ENCODE peak calls at places on chromosomes 12 and 14, in six cellular contexts. One of them, this sample, is unnamed.

GRCh38 chr12:75489613-75490210 is 9.2 kb downstream of the GLIPR1 start:
- DNase-seq in NCI-H1930: no peak
- DNase-seq in HEK293T: no peak
- DNase-seq in Right ventricle myocardium inferior: no peak
- DNase-seq in WERI-Rb-1: no peak
- DNase-seq in GDM1: no peak
- DNase-seq in this sample: no peak

GRCh38 chr12:68119250-68119649 is 40.3 kb downstream of the IFNG start:
- DNase-seq in Right ventricle myocardium inferior: no peak
- DNase-seq in GDM1: no peak
- DNase-seq in WERI-Rb-1: no peak
- DNase-seq in HEK293T: no peak
- DNase-seq in NCI-H1930: no peak
- DNase-seq in this sample: no peak

GRCh38 chr14:71290960-71291466 is 383.8 kb downstream of the PCNX1 start:
- DNase-seq in HEK293T: no peak
- DNase-seq in NCI-H1930: no peak
- DNase-seq in WERI-Rb-1: no peak
- DNase-seq in Right ventricle myocardium inferior: no peak
- DNase-seq in GDM1: peak; percentile 24
- DNase-seq in this sample: no peak

GRCh38 chr14:103561381-103562134 is 899 bp downstream of the BAG5 start:
- DNase-seq in GDM1: peak; percentile 27
- DNase-seq in NCI-H1930: no peak
- DNase-seq in Right ventricle myocardium inferior: no peak
- DNase-seq in HEK293T: peak; percentile 62
- DNase-seq in WERI-Rb-1: no peak
- DNase-seq in this sample: peak; percentile 80

GRCh38 chr14:44699391-44699790 is 192.3 kb upstream of the FSCB start:
- DNase-seq in NCI-H1930: no peak
- DNase-seq in WERI-Rb-1: no peak
- DNase-seq in Right ventricle myocardium inferior: no peak
- DNase-seq in GDM1: no peak
- DNase-seq in HEK293T: no peak
- DNase-seq in this sample: peak; percentile 31

GRCh38 chr12:4700621-4701026 is 19.6 kb upstream of the GALNT8 start:
- DNase-seq in NCI-H1930: no peak
- DNase-seq in HEK293T: no peak
- DNase-seq in Right ventricle myocardium inferior: peak; percentile 80
- DNase-seq in WERI-Rb-1: no peak
- DNase-seq in GDM1: no peak
- DNase-seq in this sample: no peak

GRCh38 chr12:57881035-57881973 is 34.8 kb upstream of the CTDSP2 start:
- DNase-seq in WERI-Rb-1: no peak
- DNase-seq in Right ventricle myocardium inferior: no peak
- DNase-seq in NCI-H1930: no peak
- DNase-seq in GDM1: no peak
- DNase-seq in HEK293T: no peak
- DNase-seq in this sample: no peak

GRCh38 chr12:44000309-44000952 is 164.6 kb downstream of the TMEM117 start:
- DNase-seq in HEK293T: peak; percentile 70
- DNase-seq in NCI-H1930: peak; percentile 85
- DNase-seq in WERI-Rb-1: peak; percentile 65
- DNase-seq in Right ventricle myocardium inferior: no peak
- DNase-seq in GDM1: peak; percentile 12
- DNase-seq in this sample: no peak

GRCh38 chr12:25924535-25925001 is 33.9 kb upstream of the RASSF8 start:
- DNase-seq in Right ventricle myocardium inferior: no peak
- DNase-seq in NCI-H1930: no peak
- DNase-seq in GDM1: no peak
- DNase-seq in HEK293T: peak; percentile 22
- DNase-seq in WERI-Rb-1: no peak
- DNase-seq in this sample: no peak

GRCh38 chr12:54217774-54218221 is 29.0 kb upstream of the SMUG1 start:
- DNase-seq in Right ventricle myocardium inferior: no peak
- DNase-seq in GDM1: no peak
- DNase-seq in WERI-Rb-1: no peak
- DNase-seq in HEK293T: no peak
- DNase-seq in NCI-H1930: no peak
- DNase-seq in this sample: peak; percentile 85

GRCh38 chr12:89497467-89497866 is 27.1 kb downstream of the GALNT4 start:
- DNase-seq in HEK293T: no peak
- DNase-seq in Right ventricle myocardium inferior: no peak
- DNase-seq in GDM1: no peak
- DNase-seq in WERI-Rb-1: no peak
- DNase-seq in NCI-H1930: no peak
- DNase-seq in this sample: no peak

GRCh38 chr14:103073876-103074698 is 9.9 kb upstream of the LBHD2 start:
- DNase-seq in Right ventricle myocardium inferior: peak; percentile 68
- DNase-seq in HEK293T: no peak
- DNase-seq in GDM1: no peak
- DNase-seq in NCI-H1930: no peak
- DNase-seq in WERI-Rb-1: no peak
- DNase-seq in this sample: peak; percentile 84

GRCh38 chr12:57010627-57011224 is 4.4 kb upstream of the ZBTB39 start:
- DNase-seq in NCI-H1930: no peak
- DNase-seq in HEK293T: no peak
- DNase-seq in Right ventricle myocardium inferior: no peak
- DNase-seq in WERI-Rb-1: peak; percentile 30
- DNase-seq in GDM1: no peak
- DNase-seq in this sample: no peak

GRCh38 chr12:70028515-70028914 is 203.5 kb downstream of the MYRFL start:
- DNase-seq in WERI-Rb-1: no peak
- DNase-seq in Right ventricle myocardium inferior: no peak
- DNase-seq in HEK293T: no peak
- DNase-seq in NCI-H1930: no peak
- DNase-seq in GDM1: no peak
- DNase-seq in this sample: no peak

GRCh38 chr12:18849080-18849479 is 111.2 kb downstream of the CAPZA3 start:
- DNase-seq in HEK293T: no peak
- DNase-seq in NCI-H1930: no peak
- DNase-seq in GDM1: no peak
- DNase-seq in WERI-Rb-1: no peak
- DNase-seq in Right ventricle myocardium inferior: no peak
- DNase-seq in this sample: no peak

GRCh38 chr14:46490150-46490769 is 161.3 kb downstream of the RPL10L start:
- DNase-seq in NCI-H1930: no peak
- DNase-seq in Right ventricle myocardium inferior: no peak
- DNase-seq in HEK293T: peak; percentile 17
- DNase-seq in GDM1: peak; percentile 24
- DNase-seq in WERI-Rb-1: peak; percentile 27
- DNase-seq in this sample: no peak

GRCh38 chr12:1375323-1375722 is 219.1 kb downstream of the FBXL14 start:
- DNase-seq in WERI-Rb-1: no peak
- DNase-seq in HEK293T: no peak
- DNase-seq in Right ventricle myocardium inferior: no peak
- DNase-seq in NCI-H1930: no peak
- DNase-seq in GDM1: no peak
- DNase-seq in this sample: no peak

GRCh38 chr12:103858953-103859601 is 18.0 kb upstream of the NT5DC3 start:
- DNase-seq in WERI-Rb-1: no peak
- DNase-seq in NCI-H1930: no peak
- DNase-seq in Right ventricle myocardium inferior: no peak
- DNase-seq in GDM1: no peak
- DNase-seq in HEK293T: peak; percentile 35
- DNase-seq in this sample: peak; percentile 78

GRCh38 chr14:64825498-64825897 is 54.2 kb downstream of the SPTB start:
- DNase-seq in GDM1: no peak
- DNase-seq in HEK293T: no peak
- DNase-seq in NCI-H1930: no peak
- DNase-seq in WERI-Rb-1: no peak
- DNase-seq in Right ventricle myocardium inferior: no peak
- DNase-seq in this sample: no peak

GRCh38 chr14:98931126-98931525 is 340.9 kb downstream of the BCL11B start:
- DNase-seq in NCI-H1930: no peak
- DNase-seq in WERI-Rb-1: no peak
- DNase-seq in GDM1: no peak
- DNase-seq in Right ventricle myocardium inferior: no peak
- DNase-seq in HEK293T: no peak
- DNase-seq in this sample: no peak

GRCh38 chr12:67456281-67456918 is 187.2 kb downstream of the CAND1 start:
- DNase-seq in NCI-H1930: no peak
- DNase-seq in GDM1: no peak
- DNase-seq in Right ventricle myocardium inferior: no peak
- DNase-seq in HEK293T: no peak
- DNase-seq in WERI-Rb-1: peak; percentile 56
- DNase-seq in this sample: no peak

GRCh38 chr12:85688837-85689236 is 147.4 kb downstream of the RASSF9 start:
- DNase-seq in NCI-H1930: no peak
- DNase-seq in GDM1: no peak
- DNase-seq in WERI-Rb-1: no peak
- DNase-seq in Right ventricle myocardium inferior: no peak
- DNase-seq in HEK293T: no peak
- DNase-seq in this sample: no peak

GRCh38 chr12:16348435-16349131 is 1.1 kb downstream of the MGST1 start:
- DNase-seq in Right ventricle myocardium inferior: no peak
- DNase-seq in WERI-Rb-1: no peak
- DNase-seq in GDM1: no peak
- DNase-seq in HEK293T: no peak
- DNase-seq in NCI-H1930: no peak
- DNase-seq in this sample: no peak

GRCh38 chr12:109758406-109759075 is 44.9 kb downstream of the FAM222A start:
- DNase-seq in GDM1: no peak
- DNase-seq in Right ventricle myocardium inferior: no peak
- DNase-seq in NCI-H1930: no peak
- DNase-seq in HEK293T: no peak
- DNase-seq in WERI-Rb-1: peak; percentile 6
- DNase-seq in this sample: no peak

GRCh38 chr12:3885179-3886094 is 12.2 kb upstream of the PARP11 start:
- DNase-seq in Right ventricle myocardium inferior: no peak
- DNase-seq in WERI-Rb-1: no peak
- DNase-seq in GDM1: peak; percentile 24
- DNase-seq in NCI-H1930: peak; percentile 20
- DNase-seq in HEK293T: peak; percentile 19
- DNase-seq in this sample: no peak

GRCh38 chr14:35366048-35366428 is 38.5 kb downstream of the NFKBIA start:
- DNase-seq in HEK293T: no peak
- DNase-seq in NCI-H1930: no peak
- DNase-seq in GDM1: peak; percentile 33
- DNase-seq in Right ventricle myocardium inferior: peak; percentile 74
- DNase-seq in WERI-Rb-1: no peak
- DNase-seq in this sample: peak; percentile 83

GRCh38 chr14:106790189-106791036 is 1264.0 kb downstream of the TMEM121 start:
- DNase-seq in WERI-Rb-1: peak; percentile 78
- DNase-seq in Right ventricle myocardium inferior: peak; percentile 85
- DNase-seq in HEK293T: peak; percentile 38
- DNase-seq in NCI-H1930: peak; percentile 52
- DNase-seq in GDM1: peak; percentile 57
- DNase-seq in this sample: peak; percentile 79

GRCh38 chr14:32434180-32434579 is 105.1 kb downstream of the AKAP6 start:
- DNase-seq in WERI-Rb-1: no peak
- DNase-seq in Right ventricle myocardium inferior: no peak
- DNase-seq in GDM1: no peak
- DNase-seq in NCI-H1930: no peak
- DNase-seq in HEK293T: no peak
- DNase-seq in this sample: no peak

GRCh38 chr12:50351120-50352043 is 45.0 kb downstream of the FAM186A start:
- DNase-seq in Right ventricle myocardium inferior: no peak
- DNase-seq in HEK293T: peak; percentile 21
- DNase-seq in NCI-H1930: no peak
- DNase-seq in WERI-Rb-1: no peak
- DNase-seq in GDM1: no peak
- DNase-seq in this sample: no peak

This sample was measured in kidney.